ENCODE peak calls at places on chromosomes 7 and 10, in nine cellular contexts. One of them, this sample, is unnamed.

GRCh38 chr10:46106410-46107255 is 60.6 kb upstream of the MSMB start:
- DNase-seq in AG09309: no peak
- DNase-seq in pancreas: peak
- DNase-seq in A549: peak
- DNase-seq in WERI-Rb-1: peak
- DNase-seq in epithelial cell of esophagus: peak
- DNase-seq in cardiac fibroblast: peak
- DNase-seq in B cell: peak
- DNase-seq in thoracic aorta: no peak
- DNase-seq in this sample: no peak

GRCh38 chr10:102420443-102420809 is 210 bp upstream of the FBXL15 start:
- DNase-seq in AG09309: no peak
- DNase-seq in pancreas: no peak
- DNase-seq in A549: no peak
- DNase-seq in WERI-Rb-1: no peak
- DNase-seq in epithelial cell of esophagus: peak
- DNase-seq in cardiac fibroblast: no peak
- DNase-seq in B cell: no peak
- DNase-seq in thoracic aorta: no peak
- DNase-seq in this sample: no peak

GRCh38 chr10:123551259-123551658 is 114.9 kb upstream of the GPR26 start:
- DNase-seq in AG09309: no peak
- DNase-seq in pancreas: no peak
- DNase-seq in A549: no peak
- DNase-seq in WERI-Rb-1: no peak
- DNase-seq in epithelial cell of esophagus: no peak
- DNase-seq in cardiac fibroblast: no peak
- DNase-seq in B cell: no peak
- DNase-seq in thoracic aorta: no peak
- DNase-seq in this sample: no peak

GRCh38 chr10:35335133-35335532 is 1.2 kb upstream of the CCNY start:
- DNase-seq in AG09309: no peak
- DNase-seq in pancreas: no peak
- DNase-seq in A549: no peak
- DNase-seq in WERI-Rb-1: no peak
- DNase-seq in epithelial cell of esophagus: peak
- DNase-seq in cardiac fibroblast: no peak
- DNase-seq in B cell: no peak
- DNase-seq in thoracic aorta: no peak
- DNase-seq in this sample: no peak

GRCh38 chr7:27442446-27442845 is 199.8 kb downstream of the EVX1 start:
- DNase-seq in AG09309: peak
- DNase-seq in pancreas: no peak
- DNase-seq in A549: peak
- DNase-seq in WERI-Rb-1: no peak
- DNase-seq in epithelial cell of esophagus: peak
- DNase-seq in cardiac fibroblast: peak
- DNase-seq in B cell: no peak
- DNase-seq in thoracic aorta: no peak
- DNase-seq in this sample: no peak

GRCh38 chr7:45978010-45978681 is 57.1 kb upstream of the IGFBP3 start:
- DNase-seq in AG09309: peak
- DNase-seq in pancreas: peak
- DNase-seq in A549: peak
- DNase-seq in WERI-Rb-1: no peak
- DNase-seq in epithelial cell of esophagus: peak
- DNase-seq in cardiac fibroblast: peak
- DNase-seq in B cell: no peak
- DNase-seq in thoracic aorta: peak
- DNase-seq in this sample: no peak

GRCh38 chr7:50710441-50711154 is 72.1 kb downstream of the GRB10 start:
- DNase-seq in AG09309: no peak
- DNase-seq in pancreas: no peak
- DNase-seq in A549: no peak
- DNase-seq in WERI-Rb-1: no peak
- DNase-seq in epithelial cell of esophagus: no peak
- DNase-seq in cardiac fibroblast: no peak
- DNase-seq in B cell: no peak
- DNase-seq in thoracic aorta: no peak
- DNase-seq in this sample: no peak

GRCh38 chr7:43141091-43141490 is 28.6 kb downstream of the HECW1 start:
- DNase-seq in AG09309: no peak
- DNase-seq in pancreas: no peak
- DNase-seq in A549: no peak
- DNase-seq in WERI-Rb-1: no peak
- DNase-seq in epithelial cell of esophagus: no peak
- DNase-seq in cardiac fibroblast: no peak
- DNase-seq in B cell: no peak
- DNase-seq in thoracic aorta: no peak
- DNase-seq in this sample: no peak

GRCh38 chr7:130369110-130369711 is 11.1 kb upstream of the CPA1 start:
- DNase-seq in AG09309: peak
- DNase-seq in pancreas: no peak
- DNase-seq in A549: peak
- DNase-seq in WERI-Rb-1: no peak
- DNase-seq in epithelial cell of esophagus: peak
- DNase-seq in cardiac fibroblast: peak
- DNase-seq in B cell: no peak
- DNase-seq in thoracic aorta: no peak
- DNase-seq in this sample: peak

GRCh38 chr10:4847580-4848020 is 21.6 kb downstream of the AKR1E2 start:
- DNase-seq in AG09309: peak
- DNase-seq in pancreas: no peak
- DNase-seq in A549: peak
- DNase-seq in WERI-Rb-1: no peak
- DNase-seq in epithelial cell of esophagus: peak
- DNase-seq in cardiac fibroblast: peak
- DNase-seq in B cell: no peak
- DNase-seq in thoracic aorta: no peak
- DNase-seq in this sample: no peak

GRCh38 chr10:113158183-113158582 is 208.1 kb downstream of the TCF7L2 start:
- DNase-seq in AG09309: no peak
- DNase-seq in pancreas: no peak
- DNase-seq in A549: no peak
- DNase-seq in WERI-Rb-1: peak
- DNase-seq in epithelial cell of esophagus: no peak
- DNase-seq in cardiac fibroblast: no peak
- DNase-seq in B cell: no peak
- DNase-seq in thoracic aorta: no peak
- DNase-seq in this sample: no peak

GRCh38 chr7:17401806-17402627 is 103.6 kb downstream of the AHR start:
- DNase-seq in AG09309: no peak
- DNase-seq in pancreas: no peak
- DNase-seq in A549: no peak
- DNase-seq in WERI-Rb-1: no peak
- DNase-seq in epithelial cell of esophagus: no peak
- DNase-seq in cardiac fibroblast: no peak
- DNase-seq in B cell: peak
- DNase-seq in thoracic aorta: no peak
- DNase-seq in this sample: no peak

GRCh38 chr7:116261904-116262303 is 51.6 kb downstream of the TES start:
- DNase-seq in AG09309: no peak
- DNase-seq in pancreas: no peak
- DNase-seq in A549: peak
- DNase-seq in WERI-Rb-1: no peak
- DNase-seq in epithelial cell of esophagus: peak
- DNase-seq in cardiac fibroblast: no peak
- DNase-seq in B cell: no peak
- DNase-seq in thoracic aorta: no peak
- DNase-seq in this sample: no peak

GRCh38 chr10:50605280-50606270 is 18.2 kb downstream of the SGMS1 start:
- DNase-seq in AG09309: peak
- DNase-seq in pancreas: peak
- DNase-seq in A549: peak
- DNase-seq in WERI-Rb-1: no peak
- DNase-seq in epithelial cell of esophagus: peak
- DNase-seq in cardiac fibroblast: peak
- DNase-seq in B cell: no peak
- DNase-seq in thoracic aorta: no peak
- DNase-seq in this sample: no peak

DNA sequence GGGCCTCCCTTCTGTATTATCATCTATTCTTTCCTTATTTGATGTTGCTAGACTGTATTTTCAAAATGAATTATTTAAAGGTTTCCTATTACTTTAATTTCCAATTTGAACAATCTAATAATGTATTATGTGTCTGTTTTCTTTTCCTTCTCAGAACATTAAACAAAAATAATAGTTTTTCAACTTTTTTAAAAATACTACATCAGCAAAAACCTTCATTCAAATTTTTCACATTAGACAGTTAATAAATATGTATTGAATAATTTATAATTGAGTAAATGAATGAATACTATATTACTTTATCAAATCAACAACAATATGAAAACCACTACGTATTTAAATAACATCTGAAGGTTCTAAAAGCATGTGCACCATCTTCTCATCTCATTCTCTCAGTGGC is 644.1 kb upstream of the SEMA3D start:
- DNase-seq in AG09309: no peak
- DNase-seq in pancreas: no peak
- DNase-seq in A549: no peak
- DNase-seq in WERI-Rb-1: no peak
- DNase-seq in epithelial cell of esophagus: no peak
- DNase-seq in cardiac fibroblast: no peak
- DNase-seq in B cell: no peak
- DNase-seq in thoracic aorta: no peak
- DNase-seq in this sample: no peak
- TF ChIP-seq CTCF in AG09309: no peak
- TF ChIP-seq CTCF in pancreas: no peak
- TF ChIP-seq CTCF in A549: no peak
- TF ChIP-seq CTCF in WERI-Rb-1: no peak
- TF ChIP-seq CTCF in epithelial cell of esophagus: no peak
- TF ChIP-seq CTCF in cardiac fibroblast: no peak
- TF ChIP-seq CTCF in B cell: no peak
- TF ChIP-seq CTCF in thoracic aorta: no peak
- TF ChIP-seq CTCF in this sample: no peak

DNA sequence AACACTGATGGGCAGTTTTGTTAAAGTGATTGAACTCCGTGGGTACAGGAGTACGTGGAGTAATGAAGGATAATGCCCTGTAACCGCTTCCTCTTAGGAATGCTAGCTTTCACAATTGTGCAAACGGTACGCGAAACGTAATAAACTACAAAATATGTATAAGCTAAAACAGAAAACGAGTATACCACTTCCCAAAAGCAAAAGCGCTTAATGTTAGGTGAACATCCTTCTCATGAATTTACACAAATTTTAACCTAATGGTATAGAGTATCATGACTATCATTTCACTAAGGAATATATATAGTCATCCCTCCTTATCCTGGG is 395 bp upstream of the ZNF25 start:
- DNase-seq in AG09309: no peak
- DNase-seq in pancreas: no peak
- DNase-seq in A549: no peak
- DNase-seq in WERI-Rb-1: no peak
- DNase-seq in epithelial cell of esophagus: no peak
- DNase-seq in cardiac fibroblast: no peak
- DNase-seq in B cell: no peak
- DNase-seq in thoracic aorta: no peak
- DNase-seq in this sample: no peak
- TF ChIP-seq CTCF in AG09309: no peak
- TF ChIP-seq CTCF in pancreas: no peak
- TF ChIP-seq CTCF in A549: peak
- TF ChIP-seq CTCF in WERI-Rb-1: no peak
- TF ChIP-seq CTCF in epithelial cell of esophagus: no peak
- TF ChIP-seq CTCF in cardiac fibroblast: no peak
- TF ChIP-seq CTCF in B cell: peak
- TF ChIP-seq CTCF in thoracic aorta: no peak
- TF ChIP-seq CTCF in this sample: peak

DNA sequence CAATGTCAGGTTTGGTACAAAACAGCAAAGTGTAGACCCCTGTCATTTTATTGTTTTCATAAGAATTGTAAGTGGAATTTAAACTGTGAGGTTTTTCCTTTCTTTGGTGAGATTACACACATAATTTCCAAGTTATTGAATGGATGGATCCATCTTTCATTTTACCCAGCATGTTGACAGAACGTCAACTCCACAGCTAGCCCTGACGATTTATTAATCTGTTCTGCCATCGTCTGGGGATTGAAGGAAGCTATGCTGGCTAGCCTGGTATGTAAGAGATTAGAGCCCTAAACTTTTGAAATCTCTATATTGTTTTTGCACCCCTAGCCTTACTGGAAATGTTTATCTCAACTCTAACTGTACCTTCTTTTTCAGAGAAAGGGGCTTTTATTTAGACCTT is 8.6 kb downstream of the WNT16 start:
- DNase-seq in AG09309: no peak
- DNase-seq in pancreas: no peak
- DNase-seq in A549: no peak
- DNase-seq in WERI-Rb-1: peak
- DNase-seq in epithelial cell of esophagus: peak
- DNase-seq in cardiac fibroblast: no peak
- DNase-seq in B cell: peak
- DNase-seq in thoracic aorta: no peak
- DNase-seq in this sample: no peak
- TF ChIP-seq CTCF in AG09309: peak
- TF ChIP-seq CTCF in pancreas: no peak
- TF ChIP-seq CTCF in A549: peak
- TF ChIP-seq CTCF in WERI-Rb-1: peak
- TF ChIP-seq CTCF in epithelial cell of esophagus: peak
- TF ChIP-seq CTCF in cardiac fibroblast: peak
- TF ChIP-seq CTCF in B cell: peak
- TF ChIP-seq CTCF in thoracic aorta: no peak
- TF ChIP-seq CTCF in this sample: peak

GRCh38 chr7:157136372-157136771 is 2.4 kb upstream of the UBE3C start:
- DNase-seq in AG09309: peak
- DNase-seq in pancreas: no peak
- DNase-seq in A549: peak
- DNase-seq in WERI-Rb-1: no peak
- DNase-seq in epithelial cell of esophagus: peak
- DNase-seq in cardiac fibroblast: peak
- DNase-seq in B cell: no peak
- DNase-seq in thoracic aorta: no peak
- DNase-seq in this sample: no peak
- TF ChIP-seq CTCF in AG09309: peak
- TF ChIP-seq CTCF in pancreas: no peak
- TF ChIP-seq CTCF in A549: peak
- TF ChIP-seq CTCF in WERI-Rb-1: peak
- TF ChIP-seq CTCF in epithelial cell of esophagus: peak
- TF ChIP-seq CTCF in cardiac fibroblast: peak
- TF ChIP-seq CTCF in B cell: no peak
- TF ChIP-seq CTCF in thoracic aorta: no peak
- TF ChIP-seq CTCF in this sample: peak

This sample was measured in chondrocyte.